ENCODE peak calls at places on chromosomes 16 and 17, in seven cellular contexts. One of them, this sample, is unnamed.

GRCh38 chr17:70261170-70261569 is 91.8 kb downstream of the KCNJ2 start:
- DNase-seq in non-pigmented ciliary epithelial cell: no peak
- DNase-seq in activated CD8-positive, alpha-beta T cell treated with anti-CD3 and anti-CD28 coated beads for 36 hours: no peak
- DNase-seq in epithelial cell of esophagus: no peak
- DNase-seq in stimulated activated CD4-positive, alpha-beta T cell treated with anti-CD3 and anti-CD28 coated beads, Interleukin-15, amount 100 ng/mL, for 1 hour: no peak
- DNase-seq in suprapubic skin: no peak
- DNase-seq in lower leg skin: no peak
- DNase-seq in this sample: no peak

GRCh38 chr17:37774508-37774907 is 29.6 kb upstream of the HNF1B start:
- DNase-seq in suprapubic skin: no peak
- DNase-seq in stimulated activated CD4-positive, alpha-beta T cell treated with anti-CD3 and anti-CD28 coated beads, Interleukin-15, amount 100 ng/mL, for 1 hour: no peak
- DNase-seq in activated CD8-positive, alpha-beta T cell treated with anti-CD3 and anti-CD28 coated beads for 36 hours: peak; percentile 76
- DNase-seq in lower leg skin: no peak
- DNase-seq in epithelial cell of esophagus: no peak
- DNase-seq in non-pigmented ciliary epithelial cell: no peak
- DNase-seq in this sample: no peak

GRCh38 chr17:286571-286970 is 66.0 kb downstream of the RPH3AL start:
- DNase-seq in suprapubic skin: no peak
- DNase-seq in epithelial cell of esophagus: no peak
- DNase-seq in lower leg skin: peak; percentile 59
- DNase-seq in activated CD8-positive, alpha-beta T cell treated with anti-CD3 and anti-CD28 coated beads for 36 hours: no peak
- DNase-seq in stimulated activated CD4-positive, alpha-beta T cell treated with anti-CD3 and anti-CD28 coated beads, Interleukin-15, amount 100 ng/mL, for 1 hour: no peak
- DNase-seq in non-pigmented ciliary epithelial cell: no peak
- DNase-seq in this sample: no peak

GRCh38 chr16:81843243-81843582 is 64.1 kb downstream of the PLCG2 start:
- DNase-seq in lower leg skin: no peak
- DNase-seq in non-pigmented ciliary epithelial cell: no peak
- DNase-seq in suprapubic skin: no peak
- DNase-seq in epithelial cell of esophagus: no peak
- DNase-seq in stimulated activated CD4-positive, alpha-beta T cell treated with anti-CD3 and anti-CD28 coated beads, Interleukin-15, amount 100 ng/mL, for 1 hour: no peak
- DNase-seq in activated CD8-positive, alpha-beta T cell treated with anti-CD3 and anti-CD28 coated beads for 36 hours: no peak
- DNase-seq in this sample: no peak

GRCh38 chr16:4800290-4801041 is 2.0 kb downstream of the ROGDI start:
- DNase-seq in lower leg skin: no peak
- DNase-seq in suprapubic skin: no peak
- DNase-seq in activated CD8-positive, alpha-beta T cell treated with anti-CD3 and anti-CD28 coated beads for 36 hours: no peak
- DNase-seq in stimulated activated CD4-positive, alpha-beta T cell treated with anti-CD3 and anti-CD28 coated beads, Interleukin-15, amount 100 ng/mL, for 1 hour: no peak
- DNase-seq in non-pigmented ciliary epithelial cell: no peak
- DNase-seq in epithelial cell of esophagus: peak; percentile 62
- DNase-seq in this sample: no peak

GRCh38 chr16:54096607-54097006 is 190.0 kb downstream of the IRX3 start:
- DNase-seq in activated CD8-positive, alpha-beta T cell treated with anti-CD3 and anti-CD28 coated beads for 36 hours: no peak
- DNase-seq in stimulated activated CD4-positive, alpha-beta T cell treated with anti-CD3 and anti-CD28 coated beads, Interleukin-15, amount 100 ng/mL, for 1 hour: no peak
- DNase-seq in epithelial cell of esophagus: no peak
- DNase-seq in non-pigmented ciliary epithelial cell: no peak
- DNase-seq in lower leg skin: no peak
- DNase-seq in suprapubic skin: no peak
- DNase-seq in this sample: no peak

GRCh38 chr17:28563475-28563874 is 7.8 kb downstream of the PIGS start:
- DNase-seq in lower leg skin: no peak
- DNase-seq in epithelial cell of esophagus: no peak
- DNase-seq in non-pigmented ciliary epithelial cell: peak; percentile 48
- DNase-seq in suprapubic skin: no peak
- DNase-seq in stimulated activated CD4-positive, alpha-beta T cell treated with anti-CD3 and anti-CD28 coated beads, Interleukin-15, amount 100 ng/mL, for 1 hour: no peak
- DNase-seq in activated CD8-positive, alpha-beta T cell treated with anti-CD3 and anti-CD28 coated beads for 36 hours: no peak
- DNase-seq in this sample: peak; percentile 24

GRCh38 chr17:64771980-64772844 is 110.1 kb upstream of the SMURF2 start:
- DNase-seq in suprapubic skin: peak; percentile 56
- DNase-seq in activated CD8-positive, alpha-beta T cell treated with anti-CD3 and anti-CD28 coated beads for 36 hours: no peak
- DNase-seq in epithelial cell of esophagus: no peak
- DNase-seq in non-pigmented ciliary epithelial cell: no peak
- DNase-seq in lower leg skin: peak; percentile 81
- DNase-seq in stimulated activated CD4-positive, alpha-beta T cell treated with anti-CD3 and anti-CD28 coated beads, Interleukin-15, amount 100 ng/mL, for 1 hour: no peak
- DNase-seq in this sample: no peak

GRCh38 chr17:3002538-3003301 is 60.7 kb downstream of the OR1D5 start:
- DNase-seq in lower leg skin: no peak
- DNase-seq in activated CD8-positive, alpha-beta T cell treated with anti-CD3 and anti-CD28 coated beads for 36 hours: peak; percentile 10
- DNase-seq in stimulated activated CD4-positive, alpha-beta T cell treated with anti-CD3 and anti-CD28 coated beads, Interleukin-15, amount 100 ng/mL, for 1 hour: no peak
- DNase-seq in non-pigmented ciliary epithelial cell: no peak
- DNase-seq in suprapubic skin: no peak
- DNase-seq in epithelial cell of esophagus: no peak
- DNase-seq in this sample: no peak

GRCh38 chr16:23348579-23349469 is 46.7 kb downstream of the SCNN1B start:
- DNase-seq in lower leg skin: no peak
- DNase-seq in epithelial cell of esophagus: no peak
- DNase-seq in activated CD8-positive, alpha-beta T cell treated with anti-CD3 and anti-CD28 coated beads for 36 hours: peak; percentile 3
- DNase-seq in suprapubic skin: no peak
- DNase-seq in non-pigmented ciliary epithelial cell: no peak
- DNase-seq in stimulated activated CD4-positive, alpha-beta T cell treated with anti-CD3 and anti-CD28 coated beads, Interleukin-15, amount 100 ng/mL, for 1 hour: no peak
- DNase-seq in this sample: no peak

GRCh38 chr16:87625241-87625797 is 23.0 kb downstream of the JPH3 start:
- DNase-seq in lower leg skin: no peak
- DNase-seq in suprapubic skin: no peak
- DNase-seq in epithelial cell of esophagus: no peak
- DNase-seq in stimulated activated CD4-positive, alpha-beta T cell treated with anti-CD3 and anti-CD28 coated beads, Interleukin-15, amount 100 ng/mL, for 1 hour: no peak
- DNase-seq in activated CD8-positive, alpha-beta T cell treated with anti-CD3 and anti-CD28 coated beads for 36 hours: no peak
- DNase-seq in non-pigmented ciliary epithelial cell: no peak
- DNase-seq in this sample: no peak

GRCh38 chr17:49085565-49086315 is 46.8 kb upstream of the B4GALNT2 start:
- DNase-seq in lower leg skin: no peak
- DNase-seq in epithelial cell of esophagus: no peak
- DNase-seq in suprapubic skin: no peak
- DNase-seq in stimulated activated CD4-positive, alpha-beta T cell treated with anti-CD3 and anti-CD28 coated beads, Interleukin-15, amount 100 ng/mL, for 1 hour: no peak
- DNase-seq in activated CD8-positive, alpha-beta T cell treated with anti-CD3 and anti-CD28 coated beads for 36 hours: no peak
- DNase-seq in non-pigmented ciliary epithelial cell: no peak
- DNase-seq in this sample: no peak

GRCh38 chr16:72094266-72094610 is 591 bp downstream of the DHX38 start:
- DNase-seq in activated CD8-positive, alpha-beta T cell treated with anti-CD3 and anti-CD28 coated beads for 36 hours: peak; percentile 77
- DNase-seq in non-pigmented ciliary epithelial cell: no peak
- DNase-seq in epithelial cell of esophagus: peak; percentile 27
- DNase-seq in suprapubic skin: no peak
- DNase-seq in lower leg skin: no peak
- DNase-seq in stimulated activated CD4-positive, alpha-beta T cell treated with anti-CD3 and anti-CD28 coated beads, Interleukin-15, amount 100 ng/mL, for 1 hour: peak; percentile 8
- DNase-seq in this sample: no peak

GRCh38 chr17:80861892-80862291 is 129.7 kb upstream of the CHMP6 start:
- DNase-seq in activated CD8-positive, alpha-beta T cell treated with anti-CD3 and anti-CD28 coated beads for 36 hours: peak; percentile 70
- DNase-seq in lower leg skin: no peak
- DNase-seq in epithelial cell of esophagus: peak; percentile 98
- DNase-seq in suprapubic skin: no peak
- DNase-seq in non-pigmented ciliary epithelial cell: no peak
- DNase-seq in stimulated activated CD4-positive, alpha-beta T cell treated with anti-CD3 and anti-CD28 coated beads, Interleukin-15, amount 100 ng/mL, for 1 hour: peak; percentile 47
- DNase-seq in this sample: no peak

GRCh38 chr16:66265556-66266133 is 100.8 kb upstream of the CDH5 start:
- DNase-seq in lower leg skin: peak; percentile 87
- DNase-seq in stimulated activated CD4-positive, alpha-beta T cell treated with anti-CD3 and anti-CD28 coated beads, Interleukin-15, amount 100 ng/mL, for 1 hour: no peak
- DNase-seq in epithelial cell of esophagus: no peak
- DNase-seq in suprapubic skin: no peak
- DNase-seq in non-pigmented ciliary epithelial cell: no peak
- DNase-seq in activated CD8-positive, alpha-beta T cell treated with anti-CD3 and anti-CD28 coated beads for 36 hours: no peak
- DNase-seq in this sample: no peak

This sample was measured in astrocyte of the cerebellum.